ENCODE peak calls at places on chromosomes 13 and 19, in ten cellular contexts. N is PC-3, E is cardiac muscle cell, D is ovary, T is psoas muscle, Q is spleen, W is lower lobe of right lung, U is breast epithelium, P is Peyer's patch, O is mucosa of descending colon. X is an unnamed sample.
A peak's percentile ranks its signal among the peaks of the same experiment; 100 is the strongest.

GRCh38 chr13:35014606-35015005 is 72.5 kb downstream of the NBEA start:
- DNase-seq in N (no peak), E (no peak), D (no peak), T (no peak), Q (peak; percentile 67), W (no peak), U (no peak), P (no peak), O (no peak), X (no peak)

GRCh38 chr13:100630564-100630963 is 42.0 kb upstream of the GGACT start:
- DNase-seq in N (no peak), E (no peak), D (no peak), T (no peak), Q (no peak), W (no peak), U (no peak), P (no peak), O (no peak), X (no peak)

GRCh38 chr19:44951179-44952159 is 3.7 kb upstream of the CLPTM1 start:
- DNase-seq in N (peak; percentile 71), E (peak; percentile 89), D (peak; percentile 74), T (peak; percentile 64), Q (no peak), W (no peak), U (peak; percentile 67), P (peak; percentile 82), O (no peak), X (peak; percentile 30)

GRCh38 chr19:35556025-35556590 is 7.3 kb downstream of the ATP4A start:
- DNase-seq in N (no peak), E (no peak), D (no peak), T (no peak), Q (peak; percentile 55), W (no peak), U (no peak), P (no peak), O (no peak), X (no peak)

GRCh38 chr19:3733549-3734309 is 25.5 kb downstream of the TJP3 start:
- DNase-seq in N (no peak), E (no peak), D (no peak), T (no peak), Q (no peak), W (no peak), U (no peak), P (no peak), O (no peak), X (no peak)

GRCh38 chr19:39679056-39679790 is 23.5 kb downstream of the LGALS16 start:
- DNase-seq in N (no peak), E (no peak), D (no peak), T (peak; percentile 60), Q (no peak), W (no peak), U (no peak), P (no peak), O (no peak), X (peak; percentile 8)

GRCh38 chr13:107480130-107480529 is 735.2 kb downstream of the LIG4 start:
- DNase-seq in N (no peak), E (no peak), D (no peak), T (no peak), Q (no peak), W (no peak), U (no peak), P (no peak), O (no peak), X (no peak)

GRCh38 chr19:49956113-49956491 is 4.9 kb downstream of the SIGLEC11 start:
- DNase-seq in N (no peak), E (no peak), D (no peak), T (no peak), Q (no peak), W (no peak), U (no peak), P (no peak), O (no peak), X (no peak)

GRCh38 chr13:106210327-106210726 is 325.1 kb downstream of the EFNB2 start:
- DNase-seq in N (no peak), E (peak; percentile 37), D (no peak), T (no peak), Q (no peak), W (no peak), U (no peak), P (no peak), O (no peak), X (no peak)

DNA sequence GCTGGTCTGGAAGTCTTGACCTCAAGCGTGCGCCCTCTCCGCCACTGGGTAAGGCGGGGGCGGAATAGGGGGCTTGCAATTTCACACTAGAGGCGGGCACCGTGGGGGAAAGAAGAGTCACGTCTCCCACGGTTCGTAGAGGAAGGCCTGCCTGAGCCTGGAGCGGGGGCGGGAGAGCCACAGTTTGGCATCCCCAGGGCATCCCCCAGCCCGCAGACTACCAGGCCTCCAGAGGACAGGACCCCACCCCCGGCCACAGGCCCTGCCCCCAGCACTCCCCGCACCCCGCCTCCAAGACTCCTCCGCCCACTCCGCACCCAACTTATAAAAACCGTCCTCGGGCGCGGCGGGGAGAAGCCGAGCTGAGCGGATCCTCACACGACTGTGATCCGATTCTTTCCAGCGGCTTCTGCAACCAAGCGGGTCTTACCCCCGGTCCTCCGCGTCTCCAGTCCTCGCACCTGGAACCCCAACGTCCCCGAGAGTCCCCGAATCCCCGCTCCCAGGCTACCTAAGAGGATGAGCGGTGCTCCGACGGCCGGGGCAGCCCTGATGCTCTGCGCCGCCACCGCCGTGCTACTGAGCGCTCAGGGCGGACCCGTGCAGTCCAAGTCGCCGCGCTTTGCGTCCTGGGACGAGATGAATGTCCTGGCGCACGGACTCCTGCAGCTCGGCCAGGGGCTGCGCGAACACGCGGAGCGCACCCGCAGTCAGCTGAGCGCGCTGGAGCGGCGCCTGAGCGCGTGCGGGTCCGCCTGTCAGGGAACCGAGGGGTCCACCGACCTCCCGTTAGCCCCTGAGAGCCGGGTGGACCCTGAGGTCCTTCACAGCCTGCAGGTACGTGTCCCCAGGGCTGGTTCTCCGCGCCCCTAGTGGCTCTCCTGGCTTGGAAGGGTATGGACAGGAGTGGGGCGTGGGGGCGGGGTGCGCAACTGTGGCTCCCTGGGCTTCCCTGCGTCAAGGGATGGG is at the start of gene ANGPTL4:
- DNase-seq in N (peak; percentile 79), E (peak; percentile 92), D (peak; percentile 79), T (peak; percentile 87), Q (peak; percentile 69), W (peak; percentile 60), U (peak; percentile 58), P (peak; percentile 83), O (peak; percentile 79), X (peak; percentile 78)
- TF ChIP-seq CTCF in N (peak; percentile 44), E (peak; percentile 29), D (no peak), T (peak; percentile 3), Q (no peak), W (no peak), U (peak; percentile 18), P (peak; percentile 30), O (no peak), X (no peak)

GRCh38 chr19:1522838-1523237 is 1.0 kb upstream of the PLK5 start:
- DNase-seq in N (no peak), E (no peak), D (no peak), T (no peak), Q (no peak), W (no peak), U (no peak), P (no peak), O (no peak), X (no peak)

GRCh38 chr19:1523412-1524205 is at the start of gene PLK5:
- DNase-seq in N (no peak), E (no peak), D (no peak), T (no peak), Q (no peak), W (no peak), U (no peak), P (no peak), O (no peak), X (no peak)

GRCh38 chr19:1525343-1525742 is 1.5 kb downstream of the PLK5 start:
- DNase-seq in N (no peak), E (no peak), D (no peak), T (no peak), Q (no peak), W (no peak), U (no peak), P (no peak), O (no peak), X (no peak)

GRCh38 chr19:1524972-1525325 is 1.1 kb downstream of the PLK5 start:
- DNase-seq in N (no peak), E (no peak), D (no peak), T (no peak), Q (no peak), W (no peak), U (no peak), P (no peak), O (no peak), X (no peak)

GRCh38 chr19:1524206-1524971 is 512 bp downstream of the PLK5 start:
- DNase-seq in N (no peak), E (no peak), D (no peak), T (no peak), Q (no peak), W (no peak), U (no peak), P (no peak), O (no peak), X (no peak)
- H3K4me3 ChIP-seq in N (no peak overlapping the region), E (peak overlapping the region; percentile 28), D (peak overlapping the region; percentile 20), T (peak overlapping the region; percentile 42), Q (peak overlapping the region; percentile 6), W (no peak overlapping the region), U (peak overlapping the region; percentile 49), P (peak overlapping the region; percentile 34), O (no peak overlapping the region), X (no peak overlapping the region)

GRCh38 chr19:2627855-2628254 is 74.6 kb downstream of the GNG7 start:
- DNase-seq in N (peak; percentile 60), E (no peak), D (no peak), T (no peak), Q (no peak), W (no peak), U (no peak), P (no peak), O (no peak), X (no peak)
- H3K4me1 ChIP-seq in N (peaks cover 17% of the 10 kb centered on the region), E (peaks cover 4% of the 10 kb centered on the region), D (no peaks in the 10 kb centered on the region), T (peaks cover 20% of the 10 kb centered on the region), Q (peaks cover 65% of the 10 kb centered on the region), W (peaks cover 54% of the 10 kb centered on the region), U (no peaks in the 10 kb centered on the region), P (peaks cover 34% of the 10 kb centered on the region), O (peaks cover 9% of the 10 kb centered on the region), X (peaks cover 21% of the 10 kb centered on the region)

GRCh38 chr19:1912760-1913505 is 7.7 kb downstream of the ADAT3 start:
- DNase-seq in N (no peak), E (no peak), D (no peak), T (no peak), Q (no peak), W (no peak), U (no peak), P (no peak), O (no peak), X (no peak)

GRCh38 chr19:1911995-1912394 is 6.8 kb downstream of the ADAT3 start:
- DNase-seq in N (no peak), E (no peak), D (no peak), T (no peak), Q (no peak), W (no peak), U (no peak), P (peak; percentile 72), O (peak; percentile 92), X (no peak)

GRCh38 chr19:1914826-1915341 is 9.7 kb downstream of the ADAT3 start:
- DNase-seq in N (no peak), E (no peak), D (no peak), T (no peak), Q (no peak), W (no peak), U (no peak), P (no peak), O (no peak), X (no peak)

GRCh38 chr19:1911098-1911497 is 5.9 kb downstream of the ADAT3 start:
- DNase-seq in N (no peak), E (no peak), D (no peak), T (no peak), Q (no peak), W (no peak), U (no peak), P (no peak), O (no peak), X (no peak)

GRCh38 chr19:1913781-1914577 is 8.8 kb downstream of the ADAT3 start:
- DNase-seq in N (no peak), E (no peak), D (no peak), T (no peak), Q (no peak), W (no peak), U (peak; percentile 59), P (no peak), O (no peak), X (no peak)
- TF ChIP-seq CTCF in N (no peak), E (no peak), D (no peak), T (no peak), Q (no peak), W (no peak), U (no peak), P (no peak), O (no peak), X (no peak)

X was measured in heart right ventricle.